ENCODE peak calls at places on chromosomes 16 and 17, in ten cellular contexts. L is T-helper 2 cell, G is body of pancreas, U is left colon, T is HFFc6, P is tibial nerve, I is renal cortical epithelial cell, N is HCEC 1CT, O is aorta, W is nucleus accumbens. M is an unnamed sample.

GRCh38 chr17:10294162-10294561 is 78.6 kb downstream of the MYH13 start:
- DNase-seq in L (no peak), G (no peak), U (no peak), T (no peak), P (no peak), I (no peak), N (no peak), O (no peak), W (no peak), M (no peak)

GRCh38 chr17:2171725-2172446 is 117.0 kb downstream of the HIC1 start:
- DNase-seq in L (no peak), G (peak), U (peak), T (peak), P (peak), I (peak), N (peak), O (peak), W (peak), M (peak)

GRCh38 chr16:48906076-48906475 is 296.1 kb upstream of the N4BP1 start:
- DNase-seq in L (no peak), G (no peak), U (no peak), T (no peak), P (no peak), I (no peak), N (no peak), O (no peak), W (no peak), M (no peak)

GRCh38 chr16:67284699-67285646 is 5.6 kb downstream of the PLEKHG4 start:
- DNase-seq in L (no peak), G (peak), U (peak), T (no peak), P (no peak), I (peak), N (peak), O (peak), W (peak), M (peak)

GRCh38 chr16:5323284-5323683 is 225.7 kb upstream of the EEF2KMT start:
- DNase-seq in L (no peak), G (no peak), U (no peak), T (no peak), P (no peak), I (no peak), N (no peak), O (no peak), W (no peak), M (no peak)

GRCh38 chr16:31080756-31081419 is 6.7 kb downstream of the ZNF646 start:
- DNase-seq in L (no peak), G (no peak), U (no peak), T (no peak), P (no peak), I (no peak), N (no peak), O (no peak), W (no peak), M (no peak)

GRCh38 chr16:84027607-84028006 is 15.0 kb downstream of the SLC38A8 start:
- DNase-seq in L (no peak), G (peak), U (no peak), T (no peak), P (no peak), I (no peak), N (no peak), O (no peak), W (no peak), M (no peak)

GRCh38 chr17:78253946-78254672 is 22.7 kb downstream of the TMEM235 start:
- DNase-seq in L (peak), G (peak), U (peak), T (peak), P (peak), I (peak), N (peak), O (peak), W (peak), M (peak)

GRCh38 chr17:1323336-1323735 is 43.9 kb downstream of the TRARG1 start:
- DNase-seq in L (no peak), G (no peak), U (no peak), T (no peak), P (no peak), I (no peak), N (no peak), O (peak), W (no peak), M (no peak)

GRCh38 chr16:81650982-81651562 is 128.0 kb upstream of the PLCG2 start:
- DNase-seq in L (no peak), G (peak), U (peak), T (no peak), P (peak), I (no peak), N (no peak), O (peak), W (no peak), M (peak)

GRCh38 chr16:78134944-78135619 is 35.6 kb downstream of the WWOX start:
- DNase-seq in L (no peak), G (no peak), U (no peak), T (no peak), P (no peak), I (no peak), N (no peak), O (no peak), W (no peak), M (no peak)

GRCh38 chr17:28999216-28999615 is 6.6 kb downstream of the SEZ6 start:
- DNase-seq in L (no peak), G (no peak), U (no peak), T (no peak), P (no peak), I (no peak), N (no peak), O (no peak), W (no peak), M (no peak)

GRCh38 chr16:84820305-84820684 is 510 bp downstream of the CRISPLD2 start:
- DNase-seq in L (no peak), G (no peak), U (no peak), T (peak), P (no peak), I (no peak), N (peak), O (no peak), W (no peak), M (no peak)

GRCh38 chr17:35314415-35315216 is 58.8 kb downstream of the SLFN11 start:
- DNase-seq in L (no peak), G (no peak), U (peak), T (no peak), P (no peak), I (no peak), N (no peak), O (no peak), W (no peak), M (no peak)

GRCh38 chr16:80986557-80986956 is 20.1 kb downstream of the CMC2 start:
- DNase-seq in L (no peak), G (no peak), U (no peak), T (no peak), P (no peak), I (no peak), N (no peak), O (no peak), W (no peak), M (no peak)

GRCh38 chr16:24518498-24518897 is 20.9 kb upstream of the RBBP6 start:
- DNase-seq in L (no peak), G (no peak), U (no peak), T (no peak), P (no peak), I (no peak), N (no peak), O (peak), W (no peak), M (no peak)

GRCh38 chr17:71052971-71053370 is 883.6 kb downstream of the KCNJ2 start:
- DNase-seq in L (no peak), G (no peak), U (no peak), T (no peak), P (no peak), I (no peak), N (no peak), O (no peak), W (no peak), M (no peak)

GRCh38 chr16:82895843-82896242 is 269.1 kb downstream of the CDH13 start:
- DNase-seq in L (no peak), G (no peak), U (no peak), T (no peak), P (no peak), I (no peak), N (no peak), O (no peak), W (no peak), M (no peak)

GRCh38 chr16:47660540-47660939 is 199.4 kb downstream of the PHKB start:
- DNase-seq in L (no peak), G (no peak), U (no peak), T (no peak), P (no peak), I (no peak), N (no peak), O (no peak), W (no peak), M (no peak)

GRCh38 chr17:60139438-60140285 is 10.1 kb upstream of the CA4 start:
- DNase-seq in L (peak), G (peak), U (peak), T (peak), P (peak), I (peak), N (no peak), O (peak), W (no peak), M (peak)

GRCh38 chr16:11129378-11129781 is 126.6 kb downstream of the SOCS1 start:
- DNase-seq in L (no peak), G (no peak), U (no peak), T (no peak), P (no peak), I (no peak), N (no peak), O (no peak), W (no peak), M (no peak)

GRCh38 chr17:28279411-28279810 is 39.6 kb upstream of the TMEM97 start:
- DNase-seq in L (no peak), G (no peak), U (no peak), T (peak), P (no peak), I (no peak), N (peak), O (no peak), W (no peak), M (no peak)

GRCh38 chr17:76246080-76247066 is 6.1 kb upstream of the RNF157 start:
- DNase-seq in L (no peak), G (peak), U (peak), T (no peak), P (no peak), I (peak), N (peak), O (peak), W (no peak), M (no peak)

GRCh38 chr16:1979271-1980025 is 1.8 kb downstream of the NOXO1 start:
- DNase-seq in L (no peak), G (peak), U (peak), T (no peak), P (no peak), I (no peak), N (no peak), O (no peak), W (no peak), M (no peak)

GRCh38 chr17:15947331-15947730 is 2.4 kb downstream of the ADORA2B start:
- DNase-seq in L (no peak), G (no peak), U (peak), T (no peak), P (no peak), I (peak), N (peak), O (peak), W (no peak), M (no peak)

GRCh38 chr17:44769230-44769629 is 10.4 kb downstream of the ADAM11 start:
- DNase-seq in L (no peak), G (no peak), U (no peak), T (no peak), P (no peak), I (no peak), N (no peak), O (no peak), W (no peak), M (no peak)

GRCh38 chr17:68763551-68763950 is 162.4 kb upstream of the FAM20A start:
- DNase-seq in L (no peak), G (no peak), U (no peak), T (peak), P (no peak), I (peak), N (peak), O (no peak), W (no peak), M (no peak)

GRCh38 chr16:20302389-20302788 is 24.9 kb downstream of the GP2 start:
- DNase-seq in L (no peak), G (no peak), U (no peak), T (no peak), P (no peak), I (no peak), N (no peak), O (no peak), W (no peak), M (no peak)

GRCh38 chr17:78821961-78822360 is 18.7 kb downstream of the USP36 start:
- DNase-seq in L (no peak), G (no peak), U (no peak), T (no peak), P (no peak), I (no peak), N (no peak), O (no peak), W (no peak), M (peak)

GRCh38 chr16:2341456-2342447 is 1.2 kb upstream of the ABCA3 start:
- DNase-seq in L (no peak), G (peak), U (peak), T (no peak), P (no peak), I (no peak), N (no peak), O (peak), W (no peak), M (no peak)

GRCh38 chr16:1584926-1585487 is 26.9 kb downstream of the IFT140 start:
- DNase-seq in L (no peak), G (no peak), U (no peak), T (no peak), P (no peak), I (no peak), N (no peak), O (no peak), W (no peak), M (no peak)

GRCh38 chr17:65850486-65850885 is 289.0 kb upstream of the AXIN2 start:
- DNase-seq in L (no peak), G (no peak), U (no peak), T (no peak), P (no peak), I (peak), N (peak), O (no peak), W (no peak), M (no peak)

GRCh38 chr16:23310217-23310616 is 8.1 kb downstream of the SCNN1B start:
- DNase-seq in L (no peak), G (no peak), U (no peak), T (peak), P (no peak), I (no peak), N (peak), O (peak), W (no peak), M (no peak)

GRCh38 chr16:1651509-1652342 is 26.4 kb upstream of the JPT2 start:
- DNase-seq in L (no peak), G (no peak), U (no peak), T (no peak), P (no peak), I (no peak), N (no peak), O (no peak), W (no peak), M (no peak)

GRCh38 chr16:12675852-12676251 is 127.8 kb downstream of the CPPED1 start:
- DNase-seq in L (no peak), G (no peak), U (no peak), T (peak), P (no peak), I (no peak), N (peak), O (no peak), W (no peak), M (no peak)

M was measured in posterior vena cava.